ENCODE peak calls at places on chromosomes 3 and 15, in seven cellular contexts. W is GM12865; H is CD8-positive, alpha-beta T cell; I is mucosa of descending colon; Z is HFF-Myc; M is astrocyte; J is heart right ventricle. B is an unnamed sample.

GRCh38 chr15:43792761-43793493 is 807 bp downstream of the SERF2 start:
- DNase-seq in J (peak), H (no peak), M (no peak), W (peak), Z (no peak), I (peak), B (no peak)

GRCh38 chr3:160012108-160012507 is 23.5 kb downstream of the IL12A start:
- DNase-seq in M (no peak), Z (no peak), I (no peak), J (no peak), H (no peak), W (peak), B (no peak)

GRCh38 chr3:141466633-141467169 is 20.1 kb upstream of the RASA2 start:
- DNase-seq in Z (no peak), M (no peak), W (no peak), H (no peak), J (no peak), I (no peak), B (no peak)

GRCh38 chr15:55241193-55241592 is 44.5 kb upstream of the RSL24D1 start:
- DNase-seq in W (no peak), J (no peak), Z (no peak), I (no peak), M (no peak), H (no peak), B (no peak)

GRCh38 chr3:21013566-21013965 is 737.4 kb downstream of the ZNF385D start:
- DNase-seq in Z (no peak), W (no peak), H (no peak), J (no peak), I (no peak), M (peak), B (peak)

GRCh38 chr3:141644931-141645330 is 93.2 kb upstream of the RNF7 start:
- DNase-seq in I (peak), J (peak), W (peak), M (no peak), Z (no peak), H (peak), B (no peak)

GRCh38 chr3:47113669-47114365 is 50.1 kb downstream of the SETD2 start:
- DNase-seq in Z (peak), W (peak), J (no peak), I (no peak), H (no peak), M (peak), B (no peak)

GRCh38 chr3:183233986-183234385 is 19.1 kb upstream of the B3GNT5 start:
- DNase-seq in M (no peak), W (no peak), Z (no peak), I (no peak), J (no peak), H (no peak), B (no peak)

GRCh38 chr15:82540055-82540983 is at the start of gene RPS17:
- DNase-seq in J (peak), I (peak), M (peak), Z (peak), H (peak), W (peak), B (peak)

GRCh38 chr3:23685484-23686258 is 120.1 kb upstream of the UBE2E1 start:
- DNase-seq in M (peak), W (peak), Z (peak), I (peak), H (no peak), J (peak), B (peak)

GRCh38 chr15:31197497-31198414 is 96.2 kb upstream of the TRPM1 start:
- DNase-seq in W (peak), I (peak), H (peak), J (no peak), Z (no peak), M (no peak), B (no peak)

GRCh38 chr3:47385007-47385406 is 4.2 kb downstream of the PTPN23 start:
- DNase-seq in H (no peak), I (no peak), M (peak), W (no peak), J (no peak), Z (no peak), B (no peak)

GRCh38 chr3:106824856-106825255 is 552.4 kb upstream of the CCDC54 start:
- DNase-seq in H (no peak), Z (no peak), I (no peak), J (no peak), W (peak), M (peak), B (no peak)

GRCh38 chr3:70873686-70874085 is 561.2 kb upstream of the MDFIC2 start:
- DNase-seq in W (no peak), M (no peak), Z (no peak), H (no peak), I (no peak), J (no peak), B (no peak)

GRCh38 chr15:40246496-40247275 is 7.8 kb downstream of the PAK6 start:
- DNase-seq in M (no peak), J (no peak), I (no peak), W (no peak), Z (no peak), H (no peak), B (no peak)

GRCh38 chr15:42736178-42736792 is 643 bp downstream of the CDAN1 start:
- DNase-seq in M (no peak), J (no peak), Z (no peak), W (peak), H (no peak), I (peak), B (no peak)

GRCh38 chr3:41580274-41580959 is 381.1 kb downstream of the CTNNB1 start:
- DNase-seq in W (no peak), J (no peak), I (no peak), Z (no peak), M (no peak), H (no peak), B (no peak)

GRCh38 chr3:81425198-81425868 is 336.1 kb downstream of the GBE1 start:
- DNase-seq in M (peak), H (no peak), I (no peak), Z (peak), W (no peak), J (no peak), B (no peak)

GRCh38 chr15:45112592-45113379 is 1.2 kb downstream of the DUOX2 start:
- DNase-seq in W (no peak), I (no peak), J (no peak), H (no peak), M (no peak), Z (no peak), B (no peak)

GRCh38 chr3:16888785-16889607 is 4.2 kb downstream of the PLCL2 start:
- DNase-seq in W (peak), I (no peak), M (no peak), H (peak), Z (no peak), J (no peak), B (no peak)

GRCh38 chr3:193903976-193904375 is 232.0 kb upstream of the HES1 start:
- DNase-seq in H (no peak), J (no peak), I (no peak), Z (no peak), W (no peak), M (no peak), B (no peak)

GRCh38 chr15:60134609-60135008 is 130.5 kb downstream of the FOXB1 start:
- DNase-seq in H (no peak), I (no peak), W (no peak), M (no peak), Z (no peak), J (no peak), B (no peak)

GRCh38 chr3:70951937-70952492 is 631.5 kb downstream of the FOXP1 start:
- DNase-seq in W (no peak), Z (no peak), I (no peak), J (no peak), H (no peak), M (peak), B (peak)

GRCh38 chr3:143822374-143822773 is 25.9 kb downstream of the SLC9A9 start:
- DNase-seq in I (no peak), H (no peak), W (no peak), Z (no peak), M (no peak), J (no peak), B (no peak)

GRCh38 chr3:124256599-124256998 is 264.7 kb upstream of the ROPN1 start:
- DNase-seq in J (no peak), H (no peak), W (no peak), Z (no peak), I (no peak), M (no peak), B (no peak)

GRCh38 chr15:34708422-34708821 is 46.4 kb downstream of the GJD2 start:
- DNase-seq in H (no peak), W (peak), M (peak), Z (peak), J (no peak), I (no peak), B (peak)

GRCh38 chr3:126352476-126353454 is 4.4 kb downstream of the KLF15 start:
- DNase-seq in Z (no peak), M (no peak), W (no peak), J (no peak), I (no peak), H (no peak), B (no peak)

GRCh38 chr3:24287728-24288450 is 206.8 kb downstream of the THRB start:
- DNase-seq in M (no peak), I (no peak), J (peak), Z (no peak), W (no peak), H (no peak), B (peak)

GRCh38 chr3:100634493-100635272 is 25.3 kb downstream of the ADGRG7 start:
- DNase-seq in W (peak), J (no peak), M (no peak), Z (no peak), I (peak), H (peak), B (no peak)

GRCh38 chr3:39082652-39083313 is 24.6 kb downstream of the GORASP1 start:
- DNase-seq in W (no peak), H (no peak), I (no peak), Z (no peak), M (no peak), J (no peak), B (no peak)

GRCh38 chr3:50242778-50243551 is 7.0 kb downstream of the GNAI2 start:
- DNase-seq in Z (no peak), J (peak), H (no peak), I (no peak), M (peak), W (peak), B (no peak)
- H3K4me3 ChIP-seq in Z (no peak), J (peak), H (no peak), I (no peak), M (no peak), W (no peak), B (no peak)

DNA sequence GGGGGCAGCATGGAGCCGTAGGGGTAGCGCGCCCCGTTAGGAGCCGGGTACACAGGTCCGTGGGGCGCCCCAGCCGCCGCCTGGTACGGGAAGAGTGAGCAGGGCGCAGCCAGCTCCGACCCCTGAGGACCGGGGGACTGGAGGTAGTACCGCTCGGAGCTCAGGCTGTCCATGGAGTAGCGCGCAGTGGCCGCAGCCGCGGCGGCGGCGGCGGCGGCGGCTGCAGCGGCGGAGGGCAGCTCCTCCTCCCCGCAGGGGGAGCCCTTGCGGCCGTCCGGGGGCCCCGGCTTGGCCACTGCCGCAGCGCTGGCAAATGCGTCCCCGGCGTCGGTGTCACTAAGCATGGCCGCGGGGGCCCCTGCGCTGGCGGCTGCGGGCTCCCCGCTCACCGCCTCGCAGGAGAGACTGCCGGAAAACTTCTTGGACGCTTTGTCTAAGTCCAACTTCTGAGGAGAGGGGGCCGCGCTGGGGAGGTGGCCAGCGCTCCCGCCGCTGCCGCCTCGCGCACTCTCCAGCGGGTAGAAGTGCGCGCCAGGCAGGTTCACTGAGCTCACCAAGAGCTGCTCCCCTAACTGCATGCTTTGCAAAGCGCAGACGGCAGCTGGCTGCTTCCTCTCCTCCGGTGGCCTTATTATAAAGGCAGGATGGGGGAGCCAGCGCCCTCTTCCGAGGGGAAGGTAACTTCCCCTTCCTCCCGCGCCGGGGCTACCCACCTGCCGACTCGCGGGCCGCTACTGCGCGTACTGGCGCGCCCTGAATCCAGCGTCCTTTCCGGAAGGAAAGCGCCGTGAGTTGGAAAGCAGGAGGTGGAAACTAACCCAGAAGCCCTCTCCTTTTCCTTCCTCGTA is at the start of gene EOMES:
- DNase-seq in J (no peak), H (peak), W (peak), Z (no peak), M (peak), I (peak), B (no peak)
- TF ChIP-seq CTCF in J (peak), H (peak), W (peak), Z (peak), M (no peak), I (no peak), B (peak)

GRCh38 chr15:52797625-52798501 is 7.7 kb upstream of the ONECUT1 start:
- DNase-seq in I (no peak), Z (no peak), H (no peak), W (no peak), J (no peak), M (no peak), B (no peak)
- H3K4me3 ChIP-seq in I (no peak), Z (no peak), H (no peak), W (no peak), J (no peak), M (no peak), B (no peak)

GRCh38 chr15:81255596-81255995 is 58.9 kb downstream of the IL16 start:
- DNase-seq in I (no peak), Z (no peak), J (no peak), H (no peak), W (no peak), M (no peak), B (no peak)

GRCh38 chr15:81257435-81257834 is 60.8 kb downstream of the IL16 start:
- DNase-seq in I (no peak), W (no peak), Z (no peak), M (no peak), J (no peak), H (no peak), B (no peak)

GRCh38 chr15:81258455-81258854 is 61.8 kb downstream of the IL16 start:
- DNase-seq in J (no peak), Z (no peak), M (no peak), I (no peak), H (no peak), W (no peak), B (no peak)

GRCh38 chr15:81254277-81255265 is 57.9 kb downstream of the IL16 start:
- DNase-seq in W (no peak), Z (no peak), M (no peak), J (no peak), H (no peak), I (no peak), B (no peak)

DNA sequence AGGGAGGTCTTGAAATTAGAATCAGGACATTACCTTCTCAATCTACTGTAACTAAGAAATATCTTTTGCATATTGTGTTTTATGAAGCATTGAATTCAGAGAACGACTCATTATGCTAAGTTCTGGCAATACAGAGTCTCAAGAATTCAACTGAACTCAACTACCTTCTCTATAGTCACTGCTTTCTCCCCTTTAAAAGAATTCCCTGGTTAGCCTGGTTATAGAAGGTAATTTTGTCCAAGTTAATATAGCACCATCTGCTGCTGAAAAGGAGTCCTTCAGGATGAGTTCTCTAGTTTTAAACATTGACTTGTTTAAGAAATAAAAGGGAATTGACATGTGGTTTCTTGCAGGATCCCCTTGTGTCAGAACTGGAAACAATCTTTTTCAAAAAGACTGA is 60.2 kb downstream of the IL16 start:
- DNase-seq in J (no peak), M (peak), Z (no peak), W (no peak), H (no peak), I (no peak), B (no peak)
- TF ChIP-seq CTCF in J (peak), M (peak), Z (peak), W (no peak), H (no peak), I (no peak), B (peak)

DNA sequence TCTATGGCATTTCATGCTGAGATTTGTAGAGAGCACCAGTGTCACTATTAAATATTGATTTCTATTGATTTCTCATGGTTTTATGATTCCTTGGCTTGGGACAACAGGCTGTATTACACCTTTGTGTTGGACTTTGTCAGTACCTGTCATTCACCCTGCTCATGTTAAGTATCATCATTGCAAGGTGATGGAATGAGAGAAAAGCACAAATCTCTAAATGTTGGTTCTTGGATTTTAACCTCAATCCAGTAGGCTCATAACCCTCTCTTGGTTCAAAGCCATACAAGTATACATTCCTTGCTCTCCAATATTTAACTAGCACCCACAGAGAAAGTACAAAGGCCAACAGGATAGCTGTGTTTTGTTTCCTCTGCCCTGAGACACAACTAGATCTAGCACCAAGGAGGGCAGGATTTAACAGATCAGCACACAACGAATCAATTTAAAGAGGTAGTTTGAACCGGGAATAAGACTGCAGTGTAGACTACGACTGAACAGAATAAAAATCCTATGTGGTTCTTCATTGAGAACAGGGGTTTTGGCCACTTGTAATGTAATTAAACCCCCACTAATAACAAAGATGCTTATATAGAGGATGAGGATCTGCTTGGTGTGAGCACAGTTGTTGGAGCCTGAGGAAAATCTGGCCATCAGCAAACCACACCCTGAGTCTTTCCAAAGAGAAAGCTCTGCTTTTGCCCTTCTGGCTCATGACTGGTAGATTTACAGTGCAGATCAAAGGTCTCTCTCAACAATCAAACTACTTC is 78.0 kb upstream of the TNFSF10 start:
- DNase-seq in M (no peak), H (no peak), I (no peak), Z (no peak), J (no peak), W (no peak), B (no peak)
- H3K4me3 ChIP-seq in M (no peak), H (no peak), I (no peak), Z (no peak), J (no peak), W (no peak), B (no peak)